ENCODE peak calls at places on chromosomes 1 and 21, in ten cellular contexts. G is GM12892, Z is prostate gland, M is GM23338, E is HCT116, H is Panc1, D is suprapubic skin, V is SK-N-MC, J is transverse colon, N is GM12891. K is an unnamed sample.

GRCh38 chr1:178953034-178953433 is 72.7 kb upstream of the FAM20B start:
- DNase-seq in V (no peak), N (no peak), Z (no peak), H (no peak), J (no peak), E (no peak), D (no peak), M (no peak), G (no peak), K (no peak)

GRCh38 chr1:155989992-155990325 is 11.6 kb upstream of the ARHGEF2 start:
- DNase-seq in G (no peak), N (no peak), V (no peak), M (no peak), J (no peak), Z (no peak), E (no peak), D (no peak), H (no peak), K (no peak)

GRCh38 chr1:10975567-10976326 is 36.7 kb upstream of the TARDBP start:
- DNase-seq in H (peak), E (no peak), G (no peak), D (peak), N (no peak), M (no peak), J (peak), V (no peak), Z (peak), K (peak)

GRCh38 chr1:178399177-178399728 is 97.5 kb downstream of the CLEC20A start:
- DNase-seq in H (no peak), E (no peak), D (no peak), J (no peak), N (no peak), Z (no peak), V (no peak), G (no peak), M (no peak), K (no peak)

GRCh38 chr1:55043011-55043410 is 3.7 kb downstream of the PCSK9 start:
- DNase-seq in G (no peak), E (no peak), Z (no peak), N (no peak), M (no peak), D (no peak), J (no peak), H (no peak), V (no peak), K (no peak)

GRCh38 chr1:178126790-178127189 is 32.9 kb downstream of the RASAL2 start:
- DNase-seq in D (no peak), G (no peak), H (peak), V (no peak), Z (no peak), E (peak), M (no peak), J (no peak), N (no peak), K (no peak)

GRCh38 chr1:222861057-222861456 is 46.2 kb downstream of the DISP1 start:
- DNase-seq in N (no peak), H (no peak), G (no peak), Z (no peak), J (no peak), D (no peak), V (peak), M (no peak), E (no peak), K (no peak)

GRCh38 chr1:165842363-165843129 is 15.1 kb downstream of the UCK2 start:
- DNase-seq in Z (no peak), H (no peak), V (no peak), M (no peak), J (no peak), E (no peak), D (no peak), G (no peak), N (no peak), K (no peak)

GRCh38 chr1:241022366-241022765 is 334.6 kb downstream of the RGS7 start:
- DNase-seq in G (no peak), V (no peak), N (no peak), Z (no peak), J (no peak), E (no peak), D (no peak), M (no peak), H (no peak), K (no peak)

GRCh38 chr1:179493323-179493722 is 82.4 kb downstream of the NPHS2 start:
- DNase-seq in Z (no peak), H (no peak), V (no peak), N (no peak), G (no peak), E (no peak), J (no peak), D (no peak), M (no peak), K (no peak)

GRCh38 chr1:81689531-81689941 is 111.2 kb upstream of the ADGRL2 start:
- DNase-seq in G (no peak), M (peak), V (no peak), N (no peak), D (no peak), H (no peak), Z (no peak), J (no peak), E (no peak), K (no peak)

GRCh38 chr1:203751051-203751450 is 13.9 kb upstream of the LAX1 start:
- DNase-seq in E (no peak), G (no peak), M (no peak), N (no peak), J (no peak), V (no peak), D (no peak), H (no peak), Z (peak), K (no peak)

GRCh38 chr21:46569071-46569470 is 35.8 kb downstream of the S100B start:
- DNase-seq in G (no peak), E (no peak), H (no peak), Z (no peak), N (no peak), J (no peak), D (no peak), M (no peak), V (no peak), K (no peak)

GRCh38 chr1:225343618-225344017 is 84.2 kb downstream of the LBR start:
- DNase-seq in M (no peak), N (no peak), E (peak), J (no peak), G (no peak), Z (no peak), D (no peak), H (no peak), V (no peak), K (no peak)

GRCh38 chr1:153428073-153428638 is 11.8 kb downstream of the S100A7A start:
- DNase-seq in Z (no peak), D (peak), V (no peak), E (no peak), G (no peak), N (no peak), H (no peak), M (no peak), J (no peak), K (no peak)

GRCh38 chr1:229669333-229669732 is 43.3 kb downstream of the URB2 start:
- DNase-seq in M (no peak), J (no peak), E (no peak), G (no peak), D (no peak), N (no peak), Z (no peak), H (no peak), V (no peak), K (no peak)

GRCh38 chr21:35265170-35265877 is 216.2 kb upstream of the RUNX1 start:
- DNase-seq in E (peak), D (no peak), M (no peak), V (no peak), N (no peak), H (peak), Z (no peak), G (no peak), J (no peak), K (no peak)

GRCh38 chr1:226443439-226443838 is 35.5 kb upstream of the PARP1 start:
- DNase-seq in E (peak), J (no peak), Z (no peak), G (no peak), N (no peak), M (no peak), H (no peak), D (no peak), V (no peak), K (no peak)

GRCh38 chr1:203304919-203305808 is at the start of gene BTG2:
- DNase-seq in M (peak), Z (peak), V (no peak), J (peak), N (peak), G (peak), D (peak), E (peak), H (peak), K (peak)

GRCh38 chr1:31703431-31704260 is at the start of gene COL16A1:
- DNase-seq in H (no peak), J (peak), G (no peak), D (peak), V (no peak), Z (peak), N (no peak), E (no peak), M (peak), K (peak)

GRCh38 chr1:154479764-154480421 is 22.1 kb upstream of the TDRD10 start:
- DNase-seq in M (peak), G (no peak), D (no peak), J (peak), N (peak), H (peak), V (peak), Z (peak), E (peak), K (peak)

GRCh38 chr1:68111804-68112436 is 61.5 kb upstream of the DIRAS3 start:
- DNase-seq in G (no peak), Z (peak), V (no peak), N (no peak), J (peak), H (no peak), D (no peak), M (peak), E (peak), K (peak)

GRCh38 chr1:10459185-10459584 is 9.4 kb downstream of the CORT start:
- DNase-seq in G (no peak), J (no peak), E (peak), V (no peak), D (no peak), H (no peak), N (no peak), M (no peak), Z (peak), K (no peak)

GRCh38 chr1:36824390-36824861 is 209.9 kb downstream of the GRIK3 start:
- DNase-seq in M (peak), N (no peak), J (no peak), V (no peak), Z (no peak), E (no peak), G (no peak), H (no peak), D (no peak), K (no peak)

GRCh38 chr1:39104158-39105060 is 78.3 kb downstream of the NDUFS5 start:
- DNase-seq in D (peak), E (no peak), J (peak), V (no peak), Z (peak), N (no peak), G (no peak), H (no peak), M (peak), K (no peak)

GRCh38 chr1:222654849-222655248 is 37.0 kb downstream of the MIA3 start:
- DNase-seq in V (no peak), G (no peak), M (no peak), Z (no peak), E (no peak), D (no peak), H (no peak), J (peak), N (peak), K (peak)

GRCh38 chr1:3070654-3071506 is 1.9 kb downstream of the PRDM16 start:
- DNase-seq in J (no peak), D (no peak), Z (no peak), N (no peak), G (no peak), M (peak), E (no peak), V (no peak), H (no peak), K (no peak)

GRCh38 chr1:23854568-23854967 is 13.5 kb downstream of the FUCA1 start:
- DNase-seq in J (no peak), M (peak), H (no peak), G (no peak), D (no peak), Z (no peak), N (no peak), V (no peak), E (no peak), K (no peak)

GRCh38 chr1:109149874-109150601 is 36.1 kb downstream of the ELAPOR1 start:
- DNase-seq in H (no peak), D (no peak), J (no peak), V (no peak), Z (no peak), E (no peak), N (no peak), G (no peak), M (no peak), K (no peak)

GRCh38 chr1:234589854-234590620 is 19.9 kb downstream of the IRF2BP2 start:
- DNase-seq in N (no peak), G (no peak), V (no peak), Z (no peak), J (no peak), M (no peak), H (no peak), D (no peak), E (no peak), K (no peak)

GRCh38 chr21:32457360-32457840 is 44.9 kb downstream of the EVA1C start:
- DNase-seq in Z (no peak), V (no peak), H (no peak), G (no peak), M (peak), E (peak), J (peak), N (no peak), D (no peak), K (peak)

DNA sequence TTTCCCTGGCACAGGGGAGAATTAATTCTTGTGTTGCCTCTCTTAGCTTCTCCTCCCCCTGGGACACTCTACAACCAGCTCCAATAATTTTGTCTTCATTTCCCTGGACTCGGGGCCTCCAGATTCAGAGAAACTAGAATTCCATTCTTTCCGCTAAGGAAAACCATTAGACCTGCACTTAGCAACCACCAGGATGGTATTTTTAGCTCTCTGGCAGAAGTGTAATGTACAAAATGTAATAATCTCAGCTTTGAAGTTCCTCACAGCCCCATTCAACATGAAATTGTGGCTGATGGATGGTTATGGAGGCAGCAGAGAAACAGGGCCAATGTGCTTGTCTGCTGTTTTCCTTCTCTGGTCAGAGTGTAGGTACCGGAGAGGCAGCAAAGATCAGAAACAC is 113.8 kb downstream of the KCND3 start:
- DNase-seq in D (no peak), Z (no peak), E (no peak), G (no peak), N (no peak), V (no peak), H (no peak), M (no peak), J (no peak), K (no peak)
- TF ChIP-seq POLR2AphosphoS5 in D (no peak), Z (no peak), E (no peak), G (no peak), N (no peak), V (no peak), H (no peak), M (no peak), J (no peak), K (no peak)

GRCh38 chr1:161164901-161165620 is 1.2 kb upstream of the PPOX start:
- DNase-seq in D (no peak), N (no peak), H (no peak), E (no peak), Z (no peak), M (peak), J (no peak), V (no peak), G (no peak), K (no peak)
- TF ChIP-seq POLR2AphosphoS5 in D (no peak), N (no peak), H (no peak), E (no peak), Z (no peak), M (no peak), J (no peak), V (no peak), G (no peak), K (no peak)

GRCh38 chr1:201905234-201905890 is 16.7 kb downstream of the SHISA4 start:
- DNase-seq in J (no peak), H (no peak), D (no peak), N (no peak), M (no peak), E (no peak), Z (no peak), G (no peak), V (no peak), K (no peak)

GRCh38 chr1:201902198-201902597 is 13.5 kb downstream of the SHISA4 start:
- DNase-seq in H (no peak), Z (no peak), G (no peak), E (no peak), M (no peak), V (no peak), N (no peak), J (no peak), D (no peak), K (no peak)

GRCh38 chr1:201906336-201906735 is 17.6 kb downstream of the SHISA4 start:
- DNase-seq in E (no peak), D (no peak), G (no peak), M (no peak), H (no peak), Z (no peak), J (no peak), N (no peak), V (no peak), K (no peak)

GRCh38 chr1:201903135-201903534 is 14.4 kb downstream of the SHISA4 start:
- DNase-seq in V (no peak), N (no peak), Z (no peak), M (no peak), G (no peak), D (no peak), J (peak), H (no peak), E (no peak), K (no peak)

GRCh38 chr1:201904579-201904978 is 15.9 kb downstream of the SHISA4 start:
- DNase-seq in M (peak), N (no peak), E (no peak), V (no peak), D (no peak), Z (peak), G (no peak), H (no peak), J (peak), K (no peak)
- TF ChIP-seq POLR2AphosphoS5 in M (no peak), N (no peak), E (no peak), V (no peak), D (no peak), Z (peak), G (no peak), H (no peak), J (peak), K (peak)

GRCh38 chr1:212238552-212238951 is 46.7 kb upstream of the PPP2R5A start:
- DNase-seq in D (no peak), J (no peak), E (no peak), H (no peak), M (no peak), V (no peak), Z (peak), N (no peak), G (no peak), K (peak)

GRCh38 chr1:212244441-212244840 is 40.8 kb upstream of the PPP2R5A start:
- DNase-seq in Z (no peak), V (no peak), M (no peak), J (no peak), G (no peak), N (no peak), H (no peak), D (no peak), E (no peak), K (no peak)

GRCh38 chr1:212242985-212243308 is 42.3 kb upstream of the PPP2R5A start:
- DNase-seq in M (no peak), Z (no peak), N (no peak), H (no peak), V (no peak), J (no peak), D (no peak), E (no peak), G (no peak), K (no peak)

GRCh38 chr1:212241445-212242287 is 43.5 kb upstream of the PPP2R5A start:
- DNase-seq in H (no peak), Z (no peak), V (no peak), E (no peak), D (no peak), N (no peak), J (no peak), M (no peak), G (no peak), K (no peak)

GRCh38 chr1:212242288-212242984 is 42.8 kb upstream of the PPP2R5A start:
- DNase-seq in E (no peak), G (no peak), Z (peak), N (no peak), M (no peak), V (no peak), H (no peak), J (no peak), D (no peak), K (no peak)
- TF ChIP-seq POLR2AphosphoS5 in E (no peak), G (no peak), Z (peak), N (no peak), M (no peak), V (no peak), H (no peak), J (no peak), D (no peak), K (no peak)

DNA sequence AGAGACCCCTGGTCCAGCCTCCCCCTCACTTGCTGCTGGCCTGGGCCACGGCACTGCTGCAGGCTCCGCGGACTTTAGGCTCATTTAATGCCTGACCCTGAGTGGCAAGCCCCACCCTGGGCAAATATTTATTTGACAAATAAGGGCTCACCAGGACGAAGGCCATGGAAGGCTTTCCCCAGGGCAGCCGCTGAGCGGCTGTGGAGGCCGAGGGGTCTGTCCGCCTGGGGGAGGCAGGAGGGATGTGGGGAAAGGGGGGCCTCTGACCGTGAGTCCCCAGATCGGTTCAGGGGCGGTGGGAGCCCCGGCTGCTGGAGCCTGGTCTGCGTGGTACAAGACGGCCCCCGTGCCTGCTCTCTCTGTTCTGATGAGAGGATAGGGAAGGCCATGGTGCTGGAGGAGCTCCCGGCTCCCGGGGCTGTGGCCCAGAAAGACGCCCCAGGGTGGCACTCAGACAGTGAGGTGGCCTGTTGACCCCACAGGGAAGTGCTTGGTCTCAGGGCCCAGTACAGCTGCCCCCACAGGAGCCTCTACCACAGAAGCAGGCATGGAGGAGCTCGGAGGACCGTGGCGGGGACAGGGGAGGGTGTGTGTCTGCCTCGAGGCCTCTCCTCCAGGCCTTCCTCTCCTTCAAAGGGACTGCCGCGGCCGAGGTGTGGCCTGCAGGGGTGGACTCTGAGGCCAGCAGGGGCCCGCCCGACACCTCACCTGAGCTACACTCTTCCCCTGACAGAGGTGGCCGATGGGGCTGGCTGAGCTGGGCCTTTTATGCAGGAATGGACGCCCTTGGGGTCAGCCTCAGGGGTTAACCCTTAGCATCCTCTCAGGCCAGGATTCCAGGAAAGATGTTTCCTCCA is 9.1 kb upstream of the C1orf159 start:
- DNase-seq in Z (no peak), M (no peak), G (no peak), J (peak), H (no peak), E (no peak), N (no peak), D (no peak), V (no peak), K (peak)
- TF ChIP-seq POLR2AphosphoS5 in Z (no peak), M (no peak), G (no peak), J (peak), H (no peak), E (no peak), N (no peak), D (no peak), V (no peak), K (no peak)

DNA sequence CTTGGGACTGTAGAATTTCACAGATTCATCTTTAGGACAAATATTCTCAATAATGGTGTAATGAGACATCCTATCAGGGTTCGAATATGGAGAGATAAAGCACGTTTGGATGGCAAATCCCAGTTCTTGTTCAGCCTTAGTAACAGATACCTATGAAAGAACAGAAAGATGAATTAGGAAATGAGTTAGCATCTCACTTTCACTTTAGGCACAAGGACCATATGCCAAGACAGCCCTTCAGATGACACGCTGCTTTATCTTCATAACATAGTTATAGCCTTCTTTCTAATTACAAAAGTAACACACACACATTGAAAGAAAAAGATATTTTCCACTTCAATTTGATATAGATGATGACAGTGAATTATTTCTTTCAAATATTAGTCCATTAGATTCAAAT is 173.6 kb downstream of the TGFBR3 start:
- DNase-seq in E (no peak), J (no peak), H (no peak), N (no peak), V (no peak), Z (no peak), G (no peak), M (no peak), D (no peak), K (no peak)
- TF ChIP-seq POLR2AphosphoS5 in E (no peak), J (no peak), H (no peak), N (no peak), V (no peak), Z (no peak), G (no peak), M (no peak), D (no peak), K (no peak)

GRCh38 chr1:62852253-62852652 is 68.3 kb downstream of the ATG4C start:
- DNase-seq in E (no peak), J (no peak), H (no peak), N (no peak), M (no peak), Z (no peak), V (no peak), D (no peak), G (no peak), K (no peak)
- TF ChIP-seq POLR2AphosphoS5 in E (no peak), J (no peak), H (no peak), N (no peak), M (no peak), Z (no peak), V (no peak), D (no peak), G (no peak), K (no peak)